ENCODE peak calls at places on chromosome 22, in four cellular contexts. One of them, this sample, is unnamed.

GRCh38 chr22:50600541-50600940 is at the start of gene MAPK8IP2:
- DNase-seq in kidney epithelial cell: no peak
- DNase-seq in kidney: peak
- DNase-seq in hepatocyte: peak
- DNase-seq in this sample: no peak

GRCh38 chr22:27456696-27457503 is 344.7 kb downstream of the MN1 start:
- DNase-seq in kidney epithelial cell: peak
- DNase-seq in kidney: peak
- DNase-seq in hepatocyte: peak
- DNase-seq in this sample: no peak

GRCh38 chr22:25563757-25564319 is 637 bp upstream of the GRK3 start:
- DNase-seq in kidney epithelial cell: no peak
- DNase-seq in kidney: no peak
- DNase-seq in hepatocyte: peak
- DNase-seq in this sample: no peak

GRCh38 chr22:46881373-46882118 is 119.1 kb downstream of the TBC1D22A start:
- DNase-seq in kidney epithelial cell: peak
- DNase-seq in kidney: no peak
- DNase-seq in hepatocyte: no peak
- DNase-seq in this sample: no peak

GRCh38 chr22:30490399-30490798 is 15.1 kb downstream of the SEC14L4 start:
- DNase-seq in kidney epithelial cell: no peak
- DNase-seq in kidney: no peak
- DNase-seq in hepatocyte: no peak
- DNase-seq in this sample: no peak

GRCh38 chr22:50292643-50293440 is 14.6 kb downstream of the PLXNB2 start:
- DNase-seq in kidney epithelial cell: no peak
- DNase-seq in kidney: no peak
- DNase-seq in hepatocyte: no peak
- DNase-seq in this sample: no peak

GRCh38 chr22:17431179-17431578 is 61.9 kb downstream of the CECR2 start:
- DNase-seq in kidney epithelial cell: no peak
- DNase-seq in kidney: no peak
- DNase-seq in hepatocyte: no peak
- DNase-seq in this sample: no peak

GRCh38 chr22:37122598-37123180 is 13.2 kb upstream of the TMPRSS6 start:
- DNase-seq in kidney epithelial cell: no peak
- DNase-seq in kidney: no peak
- DNase-seq in hepatocyte: no peak
- DNase-seq in this sample: no peak

GRCh38 chr22:34161724-34162123 is 241.4 kb upstream of the LARGE1 start:
- DNase-seq in kidney epithelial cell: no peak
- DNase-seq in kidney: no peak
- DNase-seq in hepatocyte: no peak
- DNase-seq in this sample: no peak

GRCh38 chr22:25884121-25884520 is 142.1 kb downstream of the MYO18B start:
- DNase-seq in kidney epithelial cell: no peak
- DNase-seq in kidney: no peak
- DNase-seq in hepatocyte: no peak
- DNase-seq in this sample: no peak

GRCh38 chr22:46524203-46524740 is 13.1 kb downstream of the CELSR1 start:
- DNase-seq in kidney epithelial cell: no peak
- DNase-seq in kidney: peak
- DNase-seq in hepatocyte: no peak
- DNase-seq in this sample: no peak

GRCh38 chr22:32815059-32815458 is 13.6 kb downstream of the TIMP3 start:
- DNase-seq in kidney epithelial cell: no peak
- DNase-seq in kidney: no peak
- DNase-seq in hepatocyte: no peak
- DNase-seq in this sample: no peak

GRCh38 chr22:25510926-25511325 is 53.5 kb upstream of the GRK3 start:
- DNase-seq in kidney epithelial cell: no peak
- DNase-seq in kidney: no peak
- DNase-seq in hepatocyte: peak
- DNase-seq in this sample: no peak

GRCh38 chr22:17578129-17578754 is 14.9 kb downstream of the SLC25A18 start:
- DNase-seq in kidney epithelial cell: no peak
- DNase-seq in kidney: peak
- DNase-seq in hepatocyte: no peak
- DNase-seq in this sample: no peak

GRCh38 chr22:32587449-32587848 is 112.8 kb downstream of the FBXO7 start:
- DNase-seq in kidney epithelial cell: no peak
- DNase-seq in kidney: no peak
- DNase-seq in hepatocyte: peak
- DNase-seq in this sample: peak

GRCh38 chr22:46290121-46290842 is 6.4 kb upstream of the GTSE1 start:
- DNase-seq in kidney epithelial cell: no peak
- DNase-seq in kidney: no peak
- DNase-seq in hepatocyte: no peak
- DNase-seq in this sample: no peak

GRCh38 chr22:36226189-36226588 is 13.1 kb downstream of the APOL2 start:
- DNase-seq in kidney epithelial cell: no peak
- DNase-seq in kidney: no peak
- DNase-seq in hepatocyte: no peak
- DNase-seq in this sample: no peak

GRCh38 chr22:41745968-41746367 is 46.7 kb downstream of the MEI1 start:
- DNase-seq in kidney epithelial cell: no peak
- DNase-seq in kidney: no peak
- DNase-seq in hepatocyte: no peak
- DNase-seq in this sample: no peak
- H3K4me3 ChIP-seq in kidney epithelial cell: no peak
- H3K4me3 ChIP-seq in kidney: no peak
- H3K4me3 ChIP-seq in hepatocyte: no peak
- H3K4me3 ChIP-seq in this sample: no peak

GRCh38 chr22:22935546-22936157 is 48.0 kb downstream of the IGLL5 start:
- DNase-seq in kidney epithelial cell: no peak
- DNase-seq in kidney: peak
- DNase-seq in hepatocyte: no peak
- DNase-seq in this sample: no peak
- TF ChIP-seq CTCF in kidney epithelial cell: no peak
- TF ChIP-seq CTCF in kidney: no peak
- TF ChIP-seq CTCF in hepatocyte: no peak
- TF ChIP-seq CTCF in this sample: no peak

DNA sequence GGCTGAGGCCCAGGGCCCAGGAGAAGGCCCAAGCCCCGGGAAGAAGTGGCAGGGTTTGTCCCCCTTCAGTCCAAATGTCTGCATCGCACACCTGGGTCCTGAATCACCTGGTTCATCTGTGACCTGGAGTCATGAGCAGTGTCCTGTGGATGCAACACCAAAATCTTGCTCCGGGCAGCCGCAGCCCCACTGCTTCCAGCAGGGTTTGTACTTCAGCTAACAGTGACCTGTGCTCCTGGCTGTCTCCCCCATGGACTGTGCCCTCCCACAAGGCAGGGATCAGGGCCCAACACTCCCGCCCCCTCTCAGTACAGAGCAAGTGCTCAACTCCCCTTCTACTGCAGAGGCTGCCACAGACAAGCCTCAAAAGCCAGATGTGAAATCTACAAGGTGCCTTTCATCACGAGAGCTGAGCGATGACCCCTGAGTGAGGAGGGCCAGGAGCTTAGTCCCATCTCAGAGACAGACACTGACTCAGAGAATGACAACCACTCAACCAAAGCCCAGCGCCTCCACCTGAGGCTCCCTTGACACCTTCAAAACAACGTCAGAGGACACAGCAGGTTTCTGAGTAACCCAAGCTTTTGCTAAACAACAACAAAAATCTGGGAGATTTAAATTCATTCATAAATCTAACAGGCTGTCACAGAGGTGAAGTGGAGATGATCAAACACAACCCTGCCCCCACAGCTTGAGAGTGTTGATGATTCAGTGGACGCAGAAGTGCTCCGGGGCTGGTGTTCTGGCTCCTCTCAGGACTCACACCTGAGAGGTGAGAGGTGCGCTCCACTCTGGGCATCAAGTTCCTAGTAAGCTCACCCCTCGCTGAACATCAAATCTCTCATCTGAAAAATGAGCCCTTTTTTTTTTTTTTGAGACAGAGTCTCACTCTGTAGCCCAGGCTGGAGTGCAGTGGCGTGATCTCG is 3.4 kb downstream of the KIAA0930 start:
- DNase-seq in kidney epithelial cell: no peak
- DNase-seq in kidney: no peak
- DNase-seq in hepatocyte: no peak
- DNase-seq in this sample: no peak
- H3K4me3 ChIP-seq in kidney epithelial cell: no peak
- H3K4me3 ChIP-seq in kidney: no peak
- H3K4me3 ChIP-seq in hepatocyte: no peak
- H3K4me3 ChIP-seq in this sample: no peak

GRCh38 chr22:21984793-21985192 is 2.2 kb upstream of the TOP3B start:
- DNase-seq in kidney epithelial cell: no peak
- DNase-seq in kidney: peak
- DNase-seq in hepatocyte: peak
- DNase-seq in this sample: no peak
- TF ChIP-seq CTCF in kidney epithelial cell: peak
- TF ChIP-seq CTCF in kidney: peak
- TF ChIP-seq CTCF in hepatocyte: peak
- TF ChIP-seq CTCF in this sample: peak

GRCh38 chr22:39492186-39492585 is 9.9 kb upstream of the MIEF1 start:
- DNase-seq in kidney epithelial cell: no peak
- DNase-seq in kidney: peak
- DNase-seq in hepatocyte: no peak
- DNase-seq in this sample: no peak

GRCh38 chr22:39491696-39492095 is 10.4 kb upstream of the MIEF1 start:
- DNase-seq in kidney epithelial cell: no peak
- DNase-seq in kidney: peak
- DNase-seq in hepatocyte: no peak
- DNase-seq in this sample: no peak

GRCh38 chr22:39496131-39496838 is 5.8 kb upstream of the MIEF1 start:
- DNase-seq in kidney epithelial cell: no peak
- DNase-seq in kidney: peak
- DNase-seq in hepatocyte: peak
- DNase-seq in this sample: no peak

GRCh38 chr22:39494471-39495120 is 7.5 kb upstream of the MIEF1 start:
- DNase-seq in kidney epithelial cell: no peak
- DNase-seq in kidney: peak
- DNase-seq in hepatocyte: no peak
- DNase-seq in this sample: no peak

GRCh38 chr22:39493759-39494158 is 8.3 kb upstream of the MIEF1 start:
- DNase-seq in kidney epithelial cell: no peak
- DNase-seq in kidney: peak
- DNase-seq in hepatocyte: no peak
- DNase-seq in this sample: peak
- H3K4me3 ChIP-seq in kidney epithelial cell: no peak
- H3K4me3 ChIP-seq in kidney: no peak
- H3K4me3 ChIP-seq in hepatocyte: no peak
- H3K4me3 ChIP-seq in this sample: no peak

GRCh38 chr22:19943665-19944026 is 2.0 kb upstream of the TXNRD2 start:
- DNase-seq in kidney epithelial cell: peak
- DNase-seq in kidney: peak
- DNase-seq in hepatocyte: no peak
- DNase-seq in this sample: peak
- TF ChIP-seq CTCF in kidney epithelial cell: no peak
- TF ChIP-seq CTCF in kidney: no peak
- TF ChIP-seq CTCF in hepatocyte: no peak
- TF ChIP-seq CTCF in this sample: peak

GRCh38 chr22:38921801-38922200 is 35.6 kb upstream of the APOBEC3A start:
- DNase-seq in kidney epithelial cell: no peak
- DNase-seq in kidney: no peak
- DNase-seq in hepatocyte: peak
- DNase-seq in this sample: no peak

GRCh38 chr22:38921126-38921525 is 36.3 kb upstream of the APOBEC3A start:
- DNase-seq in kidney epithelial cell: no peak
- DNase-seq in kidney: peak
- DNase-seq in hepatocyte: peak
- DNase-seq in this sample: no peak

GRCh38 chr22:38925571-38926041 is 31.8 kb upstream of the APOBEC3A start:
- DNase-seq in kidney epithelial cell: no peak
- DNase-seq in kidney: no peak
- DNase-seq in hepatocyte: no peak
- DNase-seq in this sample: no peak

GRCh38 chr22:38924197-38924952 is 33.0 kb upstream of the APOBEC3A start:
- DNase-seq in kidney epithelial cell: peak
- DNase-seq in kidney: peak
- DNase-seq in hepatocyte: peak
- DNase-seq in this sample: peak

GRCh38 chr22:38923463-38924196 is 33.8 kb upstream of the APOBEC3A start:
- DNase-seq in kidney epithelial cell: peak
- DNase-seq in kidney: peak
- DNase-seq in hepatocyte: peak
- DNase-seq in this sample: peak
- H3K4me3 ChIP-seq in kidney epithelial cell: peak
- H3K4me3 ChIP-seq in kidney: peak
- H3K4me3 ChIP-seq in hepatocyte: no peak
- H3K4me3 ChIP-seq in this sample: peak

GRCh38 chr22:41092023-41092817 is at the start of gene EP300:
- DNase-seq in kidney epithelial cell: peak
- DNase-seq in kidney: peak
- DNase-seq in hepatocyte: peak
- DNase-seq in this sample: peak
- TF ChIP-seq CTCF in kidney epithelial cell: peak
- TF ChIP-seq CTCF in kidney: no peak
- TF ChIP-seq CTCF in hepatocyte: no peak
- TF ChIP-seq CTCF in this sample: peak

This sample was measured in AG09309.